ENCODE peak calls at places on chromosomes 13 and 19, in ten cellular contexts. J is NCI-H1092; W is AG09309; S is activated CD4-positive, alpha-beta T cell treated with anti-CD3 and anti-CD28 coated beads, Interleukin-2, amount 50 U/mL, for 4 hours; E is esophagus muscularis mucosa; R is iPS DF 6.9; G is foreskin fibroblast; B is hepatic stellate cell; L is kidney; X is activated gamma-delta T cell treated with Interleukin-2 at 50 U/mL for 16 hours. T is an unnamed sample.

GRCh38 chr13:48593551-48593950 is 60.2 kb upstream of the CYSLTR2 start:
- DNase-seq in J (no peak), W (no peak), S (no peak), E (peak; percentile 31), R (no peak), G (no peak), B (no peak), L (no peak), X (no peak), T (no peak)

GRCh38 chr13:34719060-34719875 is 222.8 kb upstream of the NBEA start:
- DNase-seq in J (no peak), W (no peak), S (no peak), E (no peak), R (no peak), G (no peak), B (no peak), L (no peak), X (no peak), T (no peak)

GRCh38 chr13:51838235-51838846 is 6.6 kb downstream of the TMEM272 start:
- DNase-seq in J (no peak), W (peak; percentile 46), S (no peak), E (no peak), R (no peak), G (peak; percentile 67), B (peak; percentile 22), L (no peak), X (no peak), T (no peak)

GRCh38 chr19:29845576-29846176 is 33.9 kb downstream of the CCNE1 start:
- DNase-seq in J (no peak), W (no peak), S (peak; percentile 19), E (no peak), R (no peak), G (peak; percentile 26), B (peak; percentile 38), L (peak; percentile 71), X (no peak), T (no peak)

GRCh38 chr13:98664047-98664446 is 87.1 kb upstream of the STK24 start:
- DNase-seq in J (no peak), W (peak; percentile 33), S (peak; percentile 36), E (no peak), R (no peak), G (peak; percentile 45), B (no peak), L (no peak), X (no peak), T (no peak)

GRCh38 chr13:93244918-93245280 is 18.3 kb downstream of the GPC6 start:
- DNase-seq in J (no peak), W (no peak), S (no peak), E (no peak), R (no peak), G (peak; percentile 25), B (no peak), L (no peak), X (no peak), T (no peak)

GRCh38 chr19:46392837-46393236 is 20.5 kb downstream of the CCDC8 start:
- DNase-seq in J (no peak), W (no peak), S (no peak), E (no peak), R (no peak), G (no peak), B (no peak), L (no peak), X (no peak), T (no peak)

GRCh38 chr13:83184819-83185218 is 697.5 kb downstream of the SLITRK1 start:
- DNase-seq in J (no peak), W (peak; percentile 28), S (no peak), E (no peak), R (no peak), G (peak; percentile 47), B (no peak), L (no peak), X (no peak), T (no peak)

GRCh38 chr13:52651880-52652169 is 811 bp upstream of the SUGT1 start:
- DNase-seq in J (peak; percentile 65), W (no peak), S (no peak), E (no peak), R (no peak), G (no peak), B (peak; percentile 37), L (no peak), X (no peak), T (no peak)

GRCh38 chr19:6363429-6363828 is 2.1 kb downstream of the CLPP start:
- DNase-seq in J (no peak), W (no peak), S (no peak), E (no peak), R (no peak), G (no peak), B (no peak), L (no peak), X (no peak), T (no peak)

GRCh38 chr19:55278391-55279135 is 1.3 kb downstream of the HSPBP1 start:
- DNase-seq in J (no peak), W (no peak), S (no peak), E (no peak), R (no peak), G (no peak), B (no peak), L (no peak), X (no peak), T (no peak)

GRCh38 chr13:24511019-24511823 is 1.4 kb downstream of the PARP4 start:
- DNase-seq in J (no peak), W (peak; percentile 61), S (peak; percentile 53), E (no peak), R (no peak), G (peak; percentile 80), B (peak; percentile 78), L (no peak), X (peak; percentile 17), T (peak; percentile 85)

GRCh38 chr13:93758575-93758974 is 532.0 kb downstream of the GPC6 start:
- DNase-seq in J (no peak), W (no peak), S (no peak), E (no peak), R (no peak), G (peak; percentile 20), B (no peak), L (no peak), X (no peak), T (peak; percentile 12)

GRCh38 chr13:48210178-48210577 is 22.8 kb upstream of the ITM2B start:
- DNase-seq in J (no peak), W (peak; percentile 78), S (no peak), E (no peak), R (no peak), G (peak; percentile 62), B (peak; percentile 35), L (no peak), X (no peak), T (no peak)

GRCh38 chr19:10115392-10116084 is 4.0 kb downstream of the P2RY11 start:
- DNase-seq in J (no peak), W (no peak), S (no peak), E (no peak), R (no peak), G (no peak), B (no peak), L (peak; percentile 79), X (no peak), T (no peak)

GRCh38 chr13:109883181-109884180 is 97.1 kb upstream of the IRS2 start:
- DNase-seq in J (no peak), W (no peak), S (no peak), E (no peak), R (no peak), G (no peak), B (no peak), L (no peak), X (no peak), T (no peak)

GRCh38 chr13:50576156-50576555 is 267.3 kb downstream of the DLEU7 start:
- DNase-seq in J (peak; percentile 64), W (no peak), S (no peak), E (peak; percentile 50), R (no peak), G (no peak), B (no peak), L (peak; percentile 79), X (no peak), T (no peak)

GRCh38 chr13:75812751-75813181 is 176.6 kb downstream of the LMO7 start:
- DNase-seq in J (no peak), W (no peak), S (no peak), E (no peak), R (no peak), G (no peak), B (no peak), L (no peak), X (no peak), T (peak; percentile 53)

GRCh38 chr19:46828484-46828883 is 22.2 kb downstream of the AP2S1 start:
- DNase-seq in J (no peak), W (no peak), S (peak; percentile 68), E (no peak), R (no peak), G (no peak), B (no peak), L (no peak), X (no peak), T (no peak)

GRCh38 chr19:18117692-18118378 is 20.3 kb downstream of the MAST3 start:
- DNase-seq in J (peak; percentile 82), W (no peak), S (peak; percentile 92), E (peak; percentile 95), R (no peak), G (peak; percentile 81), B (peak; percentile 97), L (peak; percentile 97), X (peak; percentile 95), T (peak; percentile 89)

GRCh38 chr13:34733720-34734119 is 208.3 kb upstream of the NBEA start:
- DNase-seq in J (no peak), W (peak; percentile 11), S (no peak), E (no peak), R (no peak), G (peak; percentile 19), B (no peak), L (no peak), X (no peak), T (no peak)

GRCh38 chr13:30846311-30846710 is 59.8 kb upstream of the MEDAG start:
- DNase-seq in J (no peak), W (peak; percentile 55), S (no peak), E (no peak), R (no peak), G (no peak), B (no peak), L (no peak), X (no peak), T (peak; percentile 44)

GRCh38 chr13:113009743-113010509 is 40.9 kb downstream of the MCF2L start:
- DNase-seq in J (no peak), W (no peak), S (no peak), E (no peak), R (no peak), G (no peak), B (peak; percentile 36), L (no peak), X (no peak), T (peak; percentile 82)

GRCh38 chr13:79295906-79296564 is 110.0 kb downstream of the RBM26 start:
- DNase-seq in J (no peak), W (no peak), S (no peak), E (no peak), R (no peak), G (no peak), B (no peak), L (no peak), X (no peak), T (peak; percentile 33)

GRCh38 chr13:40681341-40682051 is 15.1 kb upstream of the FOXO1 start:
- DNase-seq in J (no peak), W (no peak), S (no peak), E (no peak), R (no peak), G (no peak), B (no peak), L (no peak), X (no peak), T (no peak)